ENCODE peak calls at places on chromosomes 3 and 15, in five cellular contexts. A is IMR-90, K is tibial nerve, Z is fibroblast of the aortic adventitia, B is astrocyte of the spinal cord. F is an unnamed sample.

GRCh38 chr15:78012643-78013077 is 64.9 kb downstream of the TBC1D2B start:
- DNase-seq in A (no peak), K (peak; percentile 77), Z (no peak), B (no peak), F (no peak)

GRCh38 chr15:65069179-65069578 is 1.4 kb upstream of the RASL12 start:
- DNase-seq in A (peak; percentile 99), K (no peak), Z (peak; percentile 99), B (peak; percentile 82), F (no peak)

GRCh38 chr3:161221881-161222600 is 930 bp downstream of the NMD3 start:
- DNase-seq in A (peak; percentile 27), K (peak; percentile 24), Z (peak; percentile 48), B (peak; percentile 50), F (peak; percentile 62)

GRCh38 chr3:30944124-30944523 is 49.7 kb upstream of the GADL1 start:
- DNase-seq in A (no peak), K (no peak), Z (no peak), B (no peak), F (peak; percentile 3)

GRCh38 chr3:160638184-160638583 is 38.8 kb upstream of the ARL14 start:
- DNase-seq in A (no peak), K (no peak), Z (no peak), B (no peak), F (no peak)

GRCh38 chr15:80199366-80199765 is 46.6 kb downstream of the FAH start:
- DNase-seq in A (no peak), K (no peak), Z (no peak), B (no peak), F (no peak)

GRCh38 chr3:113660901-113661300 is 35.5 kb downstream of the USF3 start:
- DNase-seq in A (peak; percentile 87), K (no peak), Z (no peak), B (peak; percentile 3), F (no peak)

GRCh38 chr3:24952388-24952787 is 457.7 kb upstream of the THRB start:
- DNase-seq in A (no peak), K (no peak), Z (no peak), B (no peak), F (no peak)

GRCh38 chr15:37900286-37901221 is 33.9 kb upstream of the TMCO5A start:
- DNase-seq in A (peak; percentile 84), K (no peak), Z (peak; percentile 23), B (peak; percentile 37), F (no peak)

GRCh38 chr3:8503871-8504610 is 2.4 kb downstream of the LMCD1 start:
- DNase-seq in A (no peak), K (no peak), Z (no peak), B (no peak), F (no peak)

GRCh38 chr15:79872358-79873017 is 24.3 kb downstream of the MTHFS start:
- DNase-seq in A (peak; percentile 43), K (no peak), Z (no peak), B (peak; percentile 72), F (peak; percentile 84)

GRCh38 chr15:49830411-49830810 is 209.6 kb downstream of the DTWD1 start:
- DNase-seq in A (peak; percentile 36), K (no peak), Z (peak; percentile 73), B (no peak), F (no peak)

GRCh38 chr3:130393594-130393993 is 48.1 kb downstream of the COL6A5 start:
- DNase-seq in A (no peak), K (no peak), Z (no peak), B (no peak), F (no peak)

GRCh38 chr3:135325096-135325495 is 530.0 kb downstream of the EPHB1 start:
- DNase-seq in A (no peak), K (no peak), Z (no peak), B (no peak), F (no peak)

GRCh38 chr15:67981118-67981685 is 72.9 kb upstream of the PIAS1 start:
- DNase-seq in A (no peak), K (no peak), Z (no peak), B (no peak), F (no peak)

GRCh38 chr3:151969026-151969658 is 95.7 kb downstream of the SUCNR1 start:
- DNase-seq in A (peak; percentile 3), K (no peak), Z (no peak), B (no peak), F (no peak)

GRCh38 chr3:48422272-48422671 is 7.6 kb downstream of the PLXNB1 start:
- DNase-seq in A (no peak), K (no peak), Z (no peak), B (no peak), F (no peak)

GRCh38 chr3:94285874-94286273 is 223.0 kb downstream of the NSUN3 start:
- DNase-seq in A (no peak), K (no peak), Z (peak; percentile 20), B (peak; percentile 15), F (peak; percentile 18)

DNA sequence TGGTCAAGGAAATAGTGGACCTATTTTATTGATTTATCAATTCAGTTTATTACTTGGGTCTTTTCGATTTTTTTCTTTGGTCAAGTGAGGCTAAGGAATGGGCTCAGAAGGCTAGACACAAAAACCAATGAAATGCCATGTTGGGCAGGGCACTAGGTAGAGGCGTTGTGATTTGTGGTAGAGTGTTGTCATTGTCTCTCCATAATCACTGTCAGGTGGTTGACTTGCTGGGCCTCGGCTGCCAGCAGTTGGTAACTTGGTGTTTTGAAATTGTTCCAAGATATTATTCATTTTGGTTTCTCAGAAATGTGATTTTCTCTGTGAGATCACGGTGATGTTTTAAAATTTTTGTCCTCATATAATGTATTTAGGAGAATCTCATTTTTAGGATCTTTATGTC is 173.6 kb downstream of the KLHL25 start:
- DNase-seq in A (no peak), K (no peak), Z (peak; percentile 52), B (no peak), F (no peak)
- H3K4me3 ChIP-seq in A (no peak overlapping the region), K (peak overlapping the region; percentile 63), Z (peak overlapping the region; percentile 82), B (peak overlapping the region; percentile 57), F (no peak overlapping the region)

GRCh38 chr15:96053039-96054021 is 277.2 kb upstream of the NR2F2 start:
- DNase-seq in A (no peak), K (peak; percentile 16), Z (no peak), B (peak; percentile 34), F (no peak)
- H3K4me3 ChIP-seq in A (no peak overlapping the region), K (peak overlapping the region; percentile 37), Z (no peak overlapping the region), B (peak overlapping the region; percentile 24), F (no peak overlapping the region)

DNA sequence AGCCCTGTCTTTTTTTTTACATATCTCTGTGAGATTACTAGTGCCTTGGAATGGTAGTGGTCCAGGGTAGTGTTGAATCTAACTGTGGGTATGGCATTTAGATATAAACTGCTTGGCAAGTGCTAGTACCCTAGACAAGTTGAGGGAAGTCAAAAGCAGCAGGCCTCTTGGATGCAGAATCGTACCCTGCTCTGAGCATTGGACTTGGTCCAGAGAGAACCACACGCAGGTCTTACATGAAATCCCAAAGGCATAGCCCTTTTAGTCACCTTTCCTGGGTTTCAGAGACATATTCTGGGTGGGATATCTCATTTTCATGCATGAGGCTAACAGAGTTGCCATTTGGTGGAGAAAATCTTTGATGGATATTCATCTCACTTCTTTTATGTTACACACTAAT is 641.4 kb downstream of the PDCD6IP start:
- DNase-seq in A (no peak), K (no peak), Z (no peak), B (no peak), F (no peak)
- H3K4me3 ChIP-seq in A (no peak overlapping the region), K (no peak overlapping the region), Z (no peak overlapping the region), B (no peak overlapping the region), F (no peak overlapping the region)

GRCh38 chr3:149371001-149371722 is 6.3 kb downstream of the TM4SF1 start:
- DNase-seq in A (peak; percentile 72), K (no peak), Z (no peak), B (no peak), F (peak; percentile 32)
- H3K4me3 ChIP-seq in A (no peak overlapping the region), K (no peak overlapping the region), Z (no peak overlapping the region), B (no peak overlapping the region), F (no peak overlapping the region)

DNA sequence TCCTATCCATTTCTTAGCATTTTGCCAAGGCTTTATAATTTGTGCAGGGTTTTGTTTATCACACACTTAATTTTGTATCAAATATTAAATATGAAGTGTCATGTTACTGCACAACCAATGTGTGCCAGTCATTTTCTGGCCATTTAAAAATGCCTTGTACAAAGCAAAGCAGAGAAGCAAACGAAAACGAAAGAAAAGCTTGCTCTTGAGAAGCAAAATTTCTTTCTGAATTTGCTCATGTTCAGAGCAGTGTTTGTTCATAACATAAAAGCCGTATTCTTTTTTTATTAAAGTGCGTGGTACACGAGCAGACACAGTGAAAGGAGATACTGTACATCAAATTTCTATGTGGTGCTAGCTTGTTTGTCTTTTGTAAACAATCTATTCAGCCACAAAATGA is 792.6 kb downstream of the NAALADL2 start:
- DNase-seq in A (peak; percentile 19), K (no peak), Z (peak; percentile 30), B (no peak), F (no peak)
- H3K4me3 ChIP-seq in A (peak overlapping the region; percentile 32), K (peak overlapping the region; percentile 17), Z (peak overlapping the region; percentile 36), B (no peak overlapping the region), F (no peak overlapping the region)

GRCh38 chr3:124883191-124883747 is 3.9 kb downstream of the ITGB5 start:
- DNase-seq in A (no peak), K (no peak), Z (no peak), B (peak; percentile 14), F (no peak)

GRCh38 chr3:124883766-124884473 is 3.2 kb downstream of the ITGB5 start:
- DNase-seq in A (peak; percentile 65), K (no peak), Z (peak; percentile 53), B (peak; percentile 27), F (no peak)

GRCh38 chr3:124882749-124883148 is 4.4 kb downstream of the ITGB5 start:
- DNase-seq in A (peak; percentile 12), K (no peak), Z (no peak), B (peak; percentile 53), F (no peak)

GRCh38 chr3:124879395-124879723 is 7.8 kb downstream of the ITGB5 start:
- DNase-seq in A (no peak), K (no peak), Z (no peak), B (peak; percentile 39), F (no peak)

GRCh38 chr3:124881976-124882697 is 5.0 kb downstream of the ITGB5 start:
- DNase-seq in A (no peak), K (no peak), Z (no peak), B (peak; percentile 24), F (no peak)
- H3K4me3 ChIP-seq in A (no peak overlapping the region), K (no peak overlapping the region), Z (no peak overlapping the region), B (no peak overlapping the region), F (no peak overlapping the region)

GRCh38 chr3:104438761-104439160 is 927.9 kb upstream of the ALCAM start:
- DNase-seq in A (no peak), K (no peak), Z (peak; percentile 10), B (no peak), F (no peak)

GRCh38 chr3:104437131-104437750 is 929.5 kb upstream of the ALCAM start:
- DNase-seq in A (peak; percentile 53), K (no peak), Z (peak; percentile 77), B (peak; percentile 85), F (no peak)

GRCh38 chr3:104436536-104436935 is 930.2 kb upstream of the ALCAM start:
- DNase-seq in A (no peak), K (no peak), Z (peak; percentile 4), B (peak; percentile 39), F (no peak)

GRCh38 chr3:104437891-104438290 is 928.8 kb upstream of the ALCAM start:
- DNase-seq in A (peak; percentile 10), K (no peak), Z (peak; percentile 74), B (peak; percentile 88), F (no peak)
- H3K4me3 ChIP-seq in A (no peak overlapping the region), K (no peak overlapping the region), Z (no peak overlapping the region), B (no peak overlapping the region), F (no peak overlapping the region)

GRCh38 chr3:127166501-127167065 is 26.3 kb upstream of the PRR23E start:
- DNase-seq in A (no peak), K (no peak), Z (no peak), B (no peak), F (no peak)
- H3K4me3 ChIP-seq in A (no peak overlapping the region), K (no peak overlapping the region), Z (no peak overlapping the region), B (no peak overlapping the region), F (no peak overlapping the region)